ENCODE peak calls at places on chromosomes 2 and 18, in eight cellular contexts. H is progenitor cell of endocrine pancreas; T is BE2C; S is H9; I is activated CD8-positive, alpha-beta T cell treated with anti-CD3 and anti-CD28 coated beads for 36 hours; Z is AG04450; W is omental fat pad; P is A549. X is an unnamed sample.
A peak's percentile ranks its signal among the peaks of the same experiment; 100 is the strongest.

GRCh38 chr18:13232060-13232917 is 13.7 kb downstream of the LDLRAD4 start:
- DNase-seq in T (peak; percentile 21), S (no peak), I (no peak), W (no peak), P (no peak), Z (no peak), H (no peak), X (no peak)

GRCh38 chr2:240405654-240406313 is 29.7 kb upstream of the GPC1 start:
- DNase-seq in Z (no peak), T (no peak), S (peak; percentile 18), P (no peak), H (no peak), W (no peak), I (no peak), X (no peak)

GRCh38 chr2:187424156-187424555 is 23.9 kb downstream of the CALCRL start:
- DNase-seq in T (no peak), Z (no peak), I (no peak), W (no peak), H (no peak), P (peak; percentile 20), S (no peak), X (no peak)

GRCh38 chr18:23992941-23993280 is 21.6 kb upstream of the TTC39C start:
- DNase-seq in T (no peak), S (no peak), I (no peak), H (no peak), Z (no peak), P (no peak), W (no peak), X (no peak)

GRCh38 chr18:62105373-62105772 is 81.5 kb downstream of the PIGN start:
- DNase-seq in W (no peak), T (no peak), P (no peak), H (no peak), I (no peak), S (no peak), Z (peak; percentile 7), X (no peak)

GRCh38 chr2:27156739-27157475 is 8.1 kb downstream of the TCF23 start:
- DNase-seq in P (no peak), W (no peak), T (no peak), S (no peak), Z (no peak), H (no peak), I (no peak), X (no peak)

GRCh38 chr2:61694312-61695274 is 156.4 kb upstream of the XPO1 start:
- DNase-seq in P (peak; percentile 94), H (peak; percentile 87), I (peak; percentile 86), S (peak; percentile 95), W (peak; percentile 93), T (peak; percentile 89), Z (peak; percentile 59), X (peak; percentile 91)

GRCh38 chr2:174824098-174824497 is 59.8 kb upstream of the CHRNA1 start:
- DNase-seq in P (no peak), S (no peak), I (no peak), Z (no peak), H (no peak), T (no peak), W (no peak), X (no peak)

GRCh38 chr2:215745316-215745715 is 268.0 kb downstream of the MREG start:
- DNase-seq in I (peak; percentile 23), H (no peak), W (no peak), P (no peak), S (no peak), T (no peak), Z (no peak), X (no peak)

GRCh38 chr2:172102858-172103359 is at the start of gene DLX2:
- DNase-seq in I (peak; percentile 88), H (peak; percentile 81), W (peak; percentile 70), T (peak; percentile 86), P (peak; percentile 91), Z (peak; percentile 57), S (peak; percentile 98), X (peak; percentile 94)

GRCh38 chr2:240994161-240994896 is 4.1 kb upstream of the SNED1 start:
- DNase-seq in S (no peak), I (no peak), P (no peak), T (no peak), W (no peak), H (peak; percentile 6), Z (no peak), X (no peak)

GRCh38 chr2:50402654-50402960 is 629.3 kb downstream of the NRXN1 start:
- DNase-seq in W (no peak), H (no peak), S (no peak), Z (no peak), I (no peak), T (no peak), P (no peak), X (no peak)
- TF ChIP-seq CTCF in W (no peak), H (no peak), S (no peak), Z (no peak), I (no peak), T (no peak), P (no peak), X (peak; percentile 30)

DNA sequence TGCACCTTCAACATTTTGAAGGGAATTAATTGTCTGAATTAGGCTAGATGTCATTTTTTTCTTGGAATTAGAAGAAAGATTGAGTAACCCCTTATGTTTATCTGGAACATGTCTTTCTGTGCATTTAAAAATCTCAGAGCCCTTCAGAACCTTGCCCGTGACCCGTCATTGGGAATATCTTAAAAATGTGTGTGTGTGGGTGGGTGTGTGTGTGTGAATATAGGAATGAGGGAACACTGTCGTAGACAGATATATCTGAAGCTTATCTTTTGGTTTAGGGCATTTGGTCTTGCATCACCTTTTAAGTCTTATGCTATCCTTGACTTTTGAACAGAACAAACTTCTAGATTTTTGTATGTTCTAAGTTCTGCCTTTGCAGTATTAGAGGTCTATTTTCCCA is 13.5 kb upstream of the IL1RL1 start:
- DNase-seq in P (no peak), H (no peak), S (no peak), I (no peak), W (no peak), T (no peak), Z (no peak), X (no peak)
- TF ChIP-seq CTCF in P (no peak), H (no peak), S (no peak), I (no peak), W (no peak), T (no peak), Z (no peak), X (no peak)

DNA sequence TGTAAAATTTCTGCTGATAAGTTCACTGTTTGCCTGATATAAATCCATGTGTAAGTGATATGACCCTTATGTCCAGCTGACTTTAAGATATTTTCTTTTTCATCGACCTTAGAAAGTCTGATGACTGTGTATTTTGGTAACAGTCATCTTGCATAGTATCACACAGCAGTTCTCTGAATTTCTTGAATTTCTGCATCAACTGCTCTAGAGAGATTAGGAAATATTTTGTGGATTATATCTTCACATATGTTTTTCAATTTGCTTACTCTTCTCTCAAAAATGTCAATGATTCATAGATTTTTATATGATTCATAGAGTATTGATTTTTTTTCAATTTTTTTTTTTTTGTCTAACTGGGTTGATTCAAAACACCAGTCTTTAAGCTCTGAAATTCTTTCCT is 945.3 kb downstream of the TRIB2 start:
- DNase-seq in I (no peak), W (no peak), T (no peak), P (no peak), Z (no peak), H (no peak), S (no peak), X (no peak)
- TF ChIP-seq CTCF in I (no peak), W (no peak), T (no peak), P (no peak), Z (no peak), H (no peak), S (no peak), X (no peak)

DNA sequence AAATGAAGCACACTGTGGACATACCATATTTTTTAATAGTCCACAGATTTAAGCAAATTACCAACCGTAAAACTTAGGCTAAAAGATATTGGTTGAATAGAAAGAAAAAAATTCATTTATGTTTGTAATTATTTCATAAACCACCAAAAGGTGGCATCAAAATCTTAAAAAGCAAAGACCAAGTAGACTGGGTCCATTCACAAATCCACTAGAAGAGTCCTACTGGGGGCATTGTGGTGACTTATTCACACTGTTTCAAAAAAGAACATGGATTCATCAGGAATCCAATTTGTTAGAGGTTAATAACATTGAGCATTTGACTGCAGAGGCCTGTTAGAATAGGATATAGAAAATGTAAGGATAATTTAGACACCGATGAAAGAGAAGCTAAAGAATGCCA is 194.9 kb upstream of the KYNU start:
- DNase-seq in S (no peak), W (no peak), P (peak; percentile 77), T (no peak), H (no peak), Z (no peak), I (no peak), X (no peak)
- TF ChIP-seq CTCF in S (peak; percentile 24), W (no peak), P (peak; percentile 85), T (no peak), H (no peak), Z (peak; percentile 38), I (no peak), X (no peak)

GRCh38 chr2:237480988-237481387 is 6.1 kb upstream of the MLPH start:
- DNase-seq in W (no peak), H (no peak), I (no peak), S (no peak), T (no peak), Z (no peak), P (no peak), X (no peak)

GRCh38 chr2:237485304-237485703 is 1.7 kb upstream of the MLPH start:
- DNase-seq in S (no peak), T (no peak), I (no peak), Z (no peak), P (peak; percentile 55), H (no peak), W (no peak), X (no peak)

GRCh38 chr2:237485844-237486243 is 1.2 kb upstream of the MLPH start:
- DNase-seq in T (no peak), P (peak; percentile 61), I (no peak), W (no peak), H (no peak), Z (no peak), S (no peak), X (no peak)

GRCh38 chr2:237482485-237482884 is 4.6 kb upstream of the MLPH start:
- DNase-seq in S (no peak), T (peak; percentile 58), W (no peak), I (no peak), P (peak; percentile 76), H (no peak), Z (no peak), X (no peak)

DNA sequence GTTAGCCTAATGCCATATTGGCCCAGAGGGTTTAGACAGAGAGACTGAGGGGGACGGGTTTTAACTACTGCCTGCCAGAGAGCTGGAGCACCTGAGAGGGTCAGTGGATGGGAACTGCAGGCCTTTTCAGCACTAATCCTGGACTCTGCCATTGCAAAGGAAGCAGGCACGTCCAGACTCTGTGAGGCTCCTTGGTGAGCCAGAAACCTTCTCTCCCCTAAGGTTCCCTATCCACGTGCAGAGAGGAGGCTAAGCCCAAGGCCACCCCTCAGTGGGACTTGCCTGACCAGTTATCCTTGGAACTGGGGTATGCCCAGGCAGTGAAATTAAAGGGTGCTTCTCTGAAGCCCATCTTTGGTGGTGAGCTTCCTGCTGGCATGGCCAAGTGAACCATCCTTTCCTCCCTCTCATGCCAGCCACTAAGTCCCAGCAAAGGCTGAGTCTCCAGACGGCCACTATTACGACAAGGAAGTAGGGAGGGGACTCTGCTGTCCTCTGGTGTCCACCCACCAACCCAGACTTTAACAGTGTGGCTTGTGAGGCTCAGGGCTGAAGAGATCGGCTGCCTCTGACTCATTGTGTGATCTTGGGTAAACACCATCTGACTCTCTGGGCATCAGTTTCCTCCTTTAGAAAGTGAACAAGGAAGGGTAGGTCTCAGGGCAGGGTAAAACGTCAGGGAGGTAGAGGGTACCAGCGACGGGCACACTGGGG is 3.9 kb upstream of the MLPH start:
- DNase-seq in T (no peak), H (no peak), P (peak; percentile 90), S (no peak), Z (peak; percentile 64), I (no peak), W (no peak), X (no peak)
- TF ChIP-seq CTCF in T (peak; percentile 44), H (no peak), P (no peak), S (peak; percentile 39), Z (peak; percentile 73), I (no peak), W (no peak), X (no peak)

GRCh38 chr2:18117592-18117991 is 239.1 kb downstream of the KCNS3 start:
- DNase-seq in W (no peak), P (peak; percentile 43), I (peak; percentile 40), T (peak; percentile 28), H (no peak), S (peak; percentile 58), Z (no peak), X (peak; percentile 33)
- TF ChIP-seq CTCF in W (no peak), P (peak; percentile 32), I (no peak), T (peak; percentile 54), H (peak; percentile 39), S (peak; percentile 85), Z (peak; percentile 59), X (no peak)

X was measured in glutamatergic neuron.